ENCODE peak calls at places on chromosomes 3 and 15, in four cellular contexts. One of them, this sample, is unnamed.

GRCh38 chr3:119302697-119303630 is 8.8 kb downstream of the ARHGAP31 start:
- DNase-seq in fibroblast of mammary gland: no peak
- DNase-seq in AG08395: no peak
- DNase-seq in fibroblast of the aortic adventitia: no peak
- DNase-seq in this sample: peak

GRCh38 chr15:70781236-70781635 is 17.9 kb upstream of the UACA start:
- DNase-seq in fibroblast of mammary gland: no peak
- DNase-seq in AG08395: no peak
- DNase-seq in fibroblast of the aortic adventitia: no peak
- DNase-seq in this sample: peak

GRCh38 chr3:164748626-164749025 is 329.7 kb downstream of the SI start:
- DNase-seq in fibroblast of mammary gland: peak
- DNase-seq in AG08395: no peak
- DNase-seq in fibroblast of the aortic adventitia: no peak
- DNase-seq in this sample: peak

GRCh38 chr3:18580268-18580667 is 155.1 kb upstream of the SATB1 start:
- DNase-seq in fibroblast of mammary gland: peak
- DNase-seq in AG08395: no peak
- DNase-seq in fibroblast of the aortic adventitia: no peak
- DNase-seq in this sample: no peak

GRCh38 chr15:90895571-90896117 is 7.5 kb upstream of the MAN2A2 start:
- DNase-seq in fibroblast of mammary gland: no peak
- DNase-seq in AG08395: no peak
- DNase-seq in fibroblast of the aortic adventitia: no peak
- DNase-seq in this sample: peak

GRCh38 chr3:160454995-160455394 is 5.4 kb upstream of the TRIM59 start:
- DNase-seq in fibroblast of mammary gland: no peak
- DNase-seq in AG08395: no peak
- DNase-seq in fibroblast of the aortic adventitia: no peak
- DNase-seq in this sample: no peak

GRCh38 chr15:86879250-86880229 is 799.9 kb downstream of the AGBL1 start:
- DNase-seq in fibroblast of mammary gland: no peak
- DNase-seq in AG08395: no peak
- DNase-seq in fibroblast of the aortic adventitia: no peak
- DNase-seq in this sample: no peak

GRCh38 chr3:26718295-26718694 is 95.7 kb downstream of the LRRC3B start:
- DNase-seq in fibroblast of mammary gland: no peak
- DNase-seq in AG08395: no peak
- DNase-seq in fibroblast of the aortic adventitia: no peak
- DNase-seq in this sample: no peak

GRCh38 chr3:128133273-128133883 is 9.8 kb upstream of the RUVBL1 start:
- DNase-seq in fibroblast of mammary gland: peak
- DNase-seq in AG08395: no peak
- DNase-seq in fibroblast of the aortic adventitia: peak
- DNase-seq in this sample: peak

This sample was measured in ELR.